ENCODE peak calls at places on chromosomes 5 and 9, in five cellular contexts. X, S, I, B and U are unnamed samples.

GRCh38 chr9:98783518-98784226 is 12.7 kb downstream of the ANKS6 start:
- DNase-seq in X (no peak), S (no peak), I (no peak), B (no peak), U (no peak)

GRCh38 chr9:131203438-131204219 is 72.7 kb downstream of the FAM78A start:
- DNase-seq in X (peak; percentile 11), S (no peak), I (no peak), B (no peak), U (no peak)

GRCh38 chr9:89994988-89995613 is 390.3 kb downstream of the GADD45G start:
- DNase-seq in X (no peak), S (no peak), I (no peak), B (no peak), U (no peak)

GRCh38 chr9:32490601-32491000 is 35.4 kb downstream of the RIGI start:
- DNase-seq in X (no peak), S (no peak), I (no peak), B (no peak), U (no peak)

GRCh38 chr9:136631038-136632000 is 31.4 kb upstream of the EGFL7 start:
- DNase-seq in X (peak; percentile 80), S (peak; percentile 80), I (peak; percentile 80), B (peak; percentile 63), U (peak; percentile 63)

GRCh38 chr5:34791761-34792244 is 47.2 kb upstream of the TTC23L start:
- DNase-seq in X (no peak), S (no peak), I (no peak), B (peak; percentile 10), U (peak; percentile 35)

GRCh38 chr5:65861830-65862241 is 64.5 kb upstream of the ERBIN start:
- DNase-seq in X (no peak), S (no peak), I (no peak), B (peak; percentile 88), U (peak; percentile 100)

GRCh38 chr9:33186457-33187168 is 19.5 kb upstream of the B4GALT1 start:
- DNase-seq in X (no peak), S (no peak), I (no peak), B (no peak), U (no peak)

GRCh38 chr5:16754086-16754485 is 137.3 kb upstream of the RETREG1 start:
- DNase-seq in X (no peak), S (no peak), I (no peak), B (no peak), U (no peak)

GRCh38 chr5:108655750-108656450 is 91.8 kb upstream of the FER start:
- DNase-seq in X (no peak), S (no peak), I (no peak), B (no peak), U (peak; percentile 4)

GRCh38 chr5:169944922-169945675 is 35.2 kb downstream of the INSYN2B start:
- DNase-seq in X (no peak), S (no peak), I (no peak), B (no peak), U (no peak)

GRCh38 chr5:88666761-88667186 is 216.2 kb downstream of the MEF2C start:
- DNase-seq in X (no peak), S (no peak), I (no peak), B (no peak), U (no peak)

GRCh38 chr5:56535347-56535746 is 280.0 kb upstream of the MAP3K1 start:
- DNase-seq in X (no peak), S (no peak), I (no peak), B (no peak), U (no peak)

GRCh38 chr5:120779674-120780073 is 315.6 kb downstream of the PRR16 start:
- DNase-seq in X (no peak), S (no peak), I (no peak), B (no peak), U (peak; percentile 42)

GRCh38 chr9:126947529-126947928 is 32.9 kb downstream of the RALGPS1 start:
- DNase-seq in X (no peak), S (no peak), I (no peak), B (no peak), U (no peak)

GRCh38 chr5:39547548-39548154 is 122.9 kb upstream of the DAB2 start:
- DNase-seq in X (peak; percentile 49), S (no peak), I (no peak), B (peak; percentile 33), U (peak; percentile 65)

GRCh38 chr9:84947412-84947972 is 278.0 kb downstream of the NTRK2 start:
- DNase-seq in X (peak; percentile 20), S (no peak), I (no peak), B (no peak), U (no peak)

GRCh38 chr5:78738693-78739300 is 90.2 kb upstream of the LHFPL2 start:
- DNase-seq in X (no peak), S (no peak), I (no peak), B (no peak), U (no peak)

GRCh38 chr5:56337715-56338319 is 104.7 kb upstream of the ANKRD55 start:
- DNase-seq in X (no peak), S (no peak), I (no peak), B (no peak), U (no peak)

GRCh38 chr5:76709762-76710161 is 6.2 kb upstream of the F2R start:
- DNase-seq in X (no peak), S (no peak), I (no peak), B (peak; percentile 55), U (peak; percentile 70)

GRCh38 chr9:124040186-124040920 is 28.8 kb downstream of the LHX2 start:
- DNase-seq in X (no peak), S (no peak), I (no peak), B (peak; percentile 32), U (peak; percentile 49)

GRCh38 chr5:68189613-68190012 is 25.9 kb upstream of the PIK3R1 start:
- DNase-seq in X (no peak), S (no peak), I (no peak), B (no peak), U (no peak)

GRCh38 chr5:151678713-151679112 is 8.0 kb downstream of the SPARC start:
- DNase-seq in X (no peak), S (no peak), I (no peak), B (no peak), U (no peak)

GRCh38 chr5:14739538-14739937 is 75.0 kb downstream of the OTULIN start:
- DNase-seq in X (no peak), S (peak; percentile 55), I (no peak), B (peak; percentile 74), U (peak; percentile 73)

GRCh38 chr5:141882594-141883183 is 4.5 kb upstream of the PCDH1 start:
- DNase-seq in X (no peak), S (no peak), I (no peak), B (no peak), U (no peak)

GRCh38 chr5:141883184-141883947 is 5.2 kb upstream of the PCDH1 start:
- DNase-seq in X (no peak), S (no peak), I (no peak), B (peak; percentile 16), U (peak; percentile 23)

GRCh38 chr5:141880961-141881801 is 3.0 kb upstream of the PCDH1 start:
- DNase-seq in X (no peak), S (no peak), I (no peak), B (no peak), U (peak; percentile 32)

GRCh38 chr5:141881886-141882285 is 3.7 kb upstream of the PCDH1 start:
- DNase-seq in X (no peak), S (no peak), I (no peak), B (no peak), U (no peak)

GRCh38 chr5:141883948-141884318 is 5.7 kb upstream of the PCDH1 start:
- DNase-seq in X (no peak), S (no peak), I (no peak), B (no peak), U (no peak)
- TF ChIP-seq CTCF in X (no peak), S (no peak), I (no peak), B (no peak), U (no peak)

GRCh38 chr5:36728697-36729543 is 122.5 kb downstream of the SLC1A3 start:
- DNase-seq in X (peak; percentile 57), S (no peak), I (no peak), B (peak; percentile 55), U (peak; percentile 67)

GRCh38 chr5:36733183-36733582 is 126.8 kb downstream of the SLC1A3 start:
- DNase-seq in X (no peak), S (no peak), I (no peak), B (no peak), U (no peak)

GRCh38 chr5:36730537-36731216 is 124.3 kb downstream of the SLC1A3 start:
- DNase-seq in X (no peak), S (no peak), I (no peak), B (no peak), U (no peak)

GRCh38 chr5:36739751-36740221 is 133.4 kb downstream of the SLC1A3 start:
- DNase-seq in X (peak; percentile 47), S (peak; percentile 59), I (peak; percentile 55), B (peak; percentile 28), U (peak; percentile 49)

DNA sequence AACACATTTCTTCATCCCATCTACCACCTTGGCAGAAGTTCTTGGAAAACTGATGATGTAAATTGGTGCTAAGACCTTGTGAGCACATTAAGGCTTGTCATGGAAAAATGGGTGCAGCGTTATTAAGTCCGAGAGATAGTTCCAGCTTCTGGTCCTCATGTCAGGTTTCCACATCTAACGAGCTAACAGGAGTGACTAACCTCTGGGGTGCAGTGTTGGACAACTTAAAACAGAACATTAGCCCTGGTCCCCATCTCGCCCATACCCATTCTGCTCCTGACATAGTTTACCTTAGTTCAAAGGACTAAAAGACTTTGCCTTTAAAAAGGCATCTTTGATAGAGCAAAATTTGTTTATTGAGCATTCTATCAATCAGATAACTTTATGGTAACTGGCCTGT is 128.0 kb downstream of the SLC1A3 start:
- DNase-seq in X (no peak), S (no peak), I (no peak), B (no peak), U (no peak)
- TF ChIP-seq CTCF in X (peak; percentile 40), S (no peak), I (no peak), B (no peak), U (peak; percentile 31)

DNA sequence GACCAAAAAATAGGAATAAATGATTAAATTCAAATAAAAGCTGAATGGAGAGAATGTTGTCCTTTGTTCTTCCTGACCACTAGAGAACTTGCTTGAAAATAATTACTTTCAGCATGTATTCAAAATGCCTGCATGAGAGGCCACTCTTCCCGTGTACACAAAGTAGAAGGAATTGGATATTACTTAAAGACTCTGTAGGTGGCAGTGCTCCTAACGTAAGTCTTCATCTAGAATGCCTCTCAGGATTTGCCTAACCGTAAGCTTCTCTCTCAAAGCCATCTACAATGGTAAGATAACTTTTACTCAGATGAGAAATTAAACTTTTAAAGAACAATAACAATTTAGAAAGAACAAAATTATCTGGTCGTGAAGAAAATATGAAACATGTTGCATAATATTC is 620.0 kb upstream of the CCNG1 start:
- DNase-seq in X (no peak), S (no peak), I (no peak), B (no peak), U (no peak)
- TF ChIP-seq CTCF in X (no peak), S (no peak), I (no peak), B (no peak), U (no peak)

DNA sequence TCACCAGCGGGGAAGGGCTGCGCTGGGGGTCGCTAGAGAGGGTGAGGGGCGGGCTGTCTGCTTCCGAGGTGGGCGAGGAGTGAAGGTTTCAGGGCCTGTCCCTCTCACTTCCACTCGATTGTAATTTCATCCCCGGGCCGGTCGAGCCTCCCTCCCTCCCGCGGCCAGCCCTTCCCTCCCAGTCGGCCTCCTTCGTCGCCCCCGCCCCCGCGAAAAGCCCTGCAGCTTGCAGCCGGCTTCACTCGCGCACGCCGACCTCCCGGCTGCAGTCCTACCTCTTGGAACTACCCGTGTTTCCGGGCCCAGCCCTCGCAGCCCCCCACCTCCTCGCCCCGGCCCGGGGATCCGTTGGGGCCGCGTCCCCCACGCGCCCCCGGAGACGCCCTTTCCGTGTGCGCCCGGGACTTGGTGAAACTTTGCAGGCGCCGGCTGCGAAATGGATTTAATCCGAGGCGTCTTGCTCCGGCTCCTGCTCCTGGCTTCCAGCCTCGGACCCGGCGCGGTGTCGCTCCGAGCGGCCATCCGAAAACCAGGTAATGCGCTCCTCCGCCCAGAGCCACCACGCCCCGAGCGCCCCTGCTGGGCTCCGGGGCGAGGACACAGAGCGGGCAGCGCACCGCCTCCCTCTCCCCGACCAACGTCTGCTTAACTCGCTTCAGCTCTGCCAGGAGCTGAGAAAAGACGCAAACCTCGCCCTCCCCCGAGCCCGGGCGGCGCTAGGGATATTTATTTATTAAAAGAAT is at the start of gene EGFLAM:
- DNase-seq in X (peak; percentile 24), S (no peak), I (no peak), B (peak; percentile 12), U (no peak)
- TF ChIP-seq CTCF in X (no peak), S (no peak), I (no peak), B (no peak), U (no peak)